ENCODE peak calls at places on chromosomes 12 and 14, in six cellular contexts. L is HepG2, I is A549, G is K562, H is GM12878, N is upper lobe of left lung. V is an unnamed sample.

GRCh38 chr12:64296301-64296700 is 74.2 kb upstream of the KICS2 start:
- ATAC-seq in H (no peak), L (no peak), I (no peak), N (no peak), G (no peak), V (no peak)

GRCh38 chr14:105281354-105282097 is 19.3 kb downstream of the BRF1 start:
- ATAC-seq in I (peak; percentile 60), G (peak; percentile 64), H (peak; percentile 55), N (no peak), L (peak; percentile 34), V (peak; percentile 25)

GRCh38 chr14:64720190-64720589 is 16.0 kb downstream of the PLEKHG3 start:
- ATAC-seq in G (no peak), N (peak; percentile 52), H (peak; percentile 53), L (peak; percentile 81), I (peak; percentile 88), V (no peak)

GRCh38 chr14:38209572-38210159 is 2.0 kb downstream of the SSTR1 start:
- ATAC-seq in I (no peak), G (no peak), L (no peak), H (no peak), N (no peak), V (peak; percentile 3)

GRCh38 chr12:69676257-69677012 is 22.7 kb downstream of the BEST3 start:
- ATAC-seq in I (peak; percentile 24), G (peak; percentile 63), N (no peak), H (peak; percentile 29), L (no peak), V (no peak)

GRCh38 chr14:77988966-77989365 is 181.2 kb upstream of the NRXN3 start:
- ATAC-seq in L (peak; percentile 47), H (no peak), G (peak; percentile 81), I (peak; percentile 66), N (peak; percentile 73), V (no peak)

GRCh38 chr14:78519863-78520262 is 349.7 kb downstream of the NRXN3 start:
- ATAC-seq in N (no peak), L (no peak), G (no peak), I (no peak), H (no peak), V (no peak)

GRCh38 chr12:124019115-124019514 is 46.1 kb downstream of the ZNF664 start:
- ATAC-seq in N (no peak), I (no peak), L (no peak), H (no peak), G (no peak), V (peak; percentile 51)

GRCh38 chr12:25829192-25829591 is 129.3 kb upstream of the RASSF8 start:
- ATAC-seq in L (no peak), H (no peak), N (no peak), I (peak; percentile 91), G (no peak), V (peak; percentile 94)

DNA sequence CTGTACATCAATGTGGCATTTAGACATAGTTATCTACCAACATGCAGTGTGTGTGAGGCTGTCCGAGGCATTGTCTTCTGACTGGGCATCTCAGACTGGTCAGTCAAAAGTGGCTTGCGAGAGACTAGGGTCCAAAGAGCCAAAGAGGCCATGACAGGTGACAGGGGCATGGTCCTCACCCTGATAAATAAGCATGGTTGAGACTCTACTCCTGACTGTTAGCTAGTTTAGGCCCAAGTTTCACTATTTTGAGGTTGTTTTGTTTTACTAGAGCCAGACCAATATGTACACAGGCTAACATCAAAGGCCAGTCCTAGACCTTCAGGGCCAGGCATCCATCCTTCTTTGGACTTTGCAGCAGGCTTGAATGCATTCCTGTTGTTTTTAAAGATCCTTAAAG is 76.9 kb upstream of the SRSF5 start:
- ATAC-seq in H (no peak), N (no peak), G (no peak), I (no peak), L (peak; percentile 72), V (no peak)
- H3K4me1 ChIP-seq in H (peaks cover 46% of the 10 kb centered on the region), N (peaks cover 45% of the 10 kb centered on the region), G (peaks cover 40% of the 10 kb centered on the region), I (peaks cover 8% of the 10 kb centered on the region), L (peaks cover 99% of the 10 kb centered on the region), V (peaks cover 73% of the 10 kb centered on the region)

GRCh38 chr12:2338381-2338780 is 285.6 kb downstream of the CACNA1C start:
- ATAC-seq in N (no peak), H (no peak), I (no peak), G (no peak), L (no peak), V (no peak)
- TF ChIP-seq POLR2A in N (no peak), H (no peak), I (no peak), G (no peak), L (no peak), V (no peak)

DNA sequence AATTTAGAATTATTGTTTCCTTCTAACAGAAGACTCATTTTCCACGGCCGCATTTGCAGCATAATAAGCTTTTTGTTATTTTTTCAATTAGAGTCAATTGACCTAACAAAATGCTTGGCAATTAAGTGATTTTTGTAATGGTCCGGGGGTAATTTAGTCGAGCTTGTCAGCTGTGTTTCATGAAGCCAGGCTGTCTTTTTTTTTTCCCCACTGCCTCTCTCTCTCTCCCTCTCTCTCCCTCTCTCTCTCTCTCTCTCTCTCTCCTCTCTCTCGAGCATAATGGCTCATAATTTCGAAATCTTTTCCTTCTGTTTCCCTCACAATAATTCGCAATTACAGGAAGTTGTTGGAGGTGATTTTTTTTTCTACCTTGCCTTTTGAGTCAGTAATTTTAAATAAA is 1134.4 kb downstream of the BCL11B start:
- ATAC-seq in L (no peak), I (no peak), H (no peak), N (no peak), G (no peak), V (no peak)
- TF ChIP-seq EP300 in L (no peak), I (no peak), H (no peak), N (no peak), G (no peak), V (no peak)

DNA sequence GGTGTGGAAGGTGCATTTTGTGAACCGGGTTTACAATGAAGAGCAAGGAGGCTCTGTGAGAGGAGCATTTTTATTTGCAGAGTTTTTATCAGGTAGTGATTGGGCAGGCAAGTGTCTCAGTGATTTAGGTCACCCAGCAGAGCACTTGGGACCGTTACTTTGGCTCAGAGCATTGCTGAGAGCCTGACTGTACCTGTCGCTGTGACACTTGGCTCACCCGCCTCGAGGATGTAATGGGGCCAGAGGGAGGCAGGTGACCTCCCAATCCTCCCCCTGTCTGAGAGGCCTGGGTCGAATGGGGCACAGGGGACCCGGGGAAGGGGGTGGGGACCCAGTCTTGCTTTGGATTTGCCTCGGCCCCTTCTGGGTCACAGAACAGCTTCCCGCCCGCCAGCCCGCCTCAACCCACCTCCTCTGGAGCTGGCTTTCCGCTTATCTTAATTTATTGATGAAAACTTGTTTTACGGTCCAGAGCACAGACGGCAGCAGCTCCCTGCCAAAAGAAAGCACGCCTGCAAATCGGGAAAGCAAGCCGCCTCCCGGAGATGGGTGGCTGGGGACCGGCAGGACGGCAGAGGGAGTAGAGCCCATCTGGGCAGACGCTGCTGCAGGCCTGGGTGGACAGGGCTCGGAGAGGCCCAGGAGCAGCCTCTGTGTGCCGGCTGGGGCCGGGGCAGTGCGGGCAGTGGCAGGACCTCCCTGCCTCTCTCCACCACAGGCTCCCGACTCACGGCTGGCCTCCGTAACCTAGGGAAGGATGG is 186.9 kb downstream of the TSPAN9 start:
- ATAC-seq in L (no peak), I (no peak), N (no peak), G (no peak), H (no peak), V (no peak)
- H3K4me1 ChIP-seq in L (no peaks in the 10 kb centered on the region), I (no peaks in the 10 kb centered on the region), N (peaks cover 6% of the 10 kb centered on the region), G (no peaks in the 10 kb centered on the region), H (no peaks in the 10 kb centered on the region), V (no peaks in the 10 kb centered on the region)

GRCh38 chr14:73758392-73759182 is 44.4 kb upstream of the PNMA1 start:
- ATAC-seq in H (peak; percentile 7), I (peak; percentile 44), N (no peak), L (peak; percentile 37), G (peak; percentile 54), V (no peak)
- TF ChIP-seq POLR2A in H (peak; percentile 69), I (no peak), N (peak; percentile 62), L (no peak), G (no peak), V (peak; percentile 21)

GRCh38 chr12:14803830-14804160 is 325 bp downstream of the C12orf60 start:
- ATAC-seq in I (peak; percentile 33), H (peak; percentile 8), G (peak; percentile 26), L (peak; percentile 32), N (peak; percentile 8), V (peak; percentile 16)

GRCh38 chr12:14802961-14803829 is at the start of the genes C12orf60 and WBP11:
- ATAC-seq in G (peak; percentile 99), I (peak; percentile 100), L (peak; percentile 99), N (peak; percentile 100), H (peak; percentile 99), V (peak; percentile 100)
- TF ChIP-seq EP300 in G (no peak), I (no peak), L (no peak), N (no peak), H (no peak), V (no peak)

GRCh38 chr14:74362361-74362915 is 14.2 kb downstream of the VRTN start:
- ATAC-seq in H (peak; percentile 91), G (peak; percentile 90), N (peak; percentile 84), L (peak; percentile 85), I (peak; percentile 79), V (peak; percentile 83)

GRCh38 chr14:74356892-74357575 is 8.8 kb downstream of the VRTN start:
- ATAC-seq in H (no peak), I (no peak), N (no peak), L (no peak), G (no peak), V (no peak)

GRCh38 chr14:74360163-74360562 is 11.9 kb downstream of the VRTN start:
- ATAC-seq in I (no peak), L (no peak), G (no peak), N (no peak), H (no peak), V (no peak)

GRCh38 chr14:74357585-74357984 is 9.3 kb downstream of the VRTN start:
- ATAC-seq in G (no peak), N (no peak), L (no peak), I (no peak), H (no peak), V (no peak)

DNA sequence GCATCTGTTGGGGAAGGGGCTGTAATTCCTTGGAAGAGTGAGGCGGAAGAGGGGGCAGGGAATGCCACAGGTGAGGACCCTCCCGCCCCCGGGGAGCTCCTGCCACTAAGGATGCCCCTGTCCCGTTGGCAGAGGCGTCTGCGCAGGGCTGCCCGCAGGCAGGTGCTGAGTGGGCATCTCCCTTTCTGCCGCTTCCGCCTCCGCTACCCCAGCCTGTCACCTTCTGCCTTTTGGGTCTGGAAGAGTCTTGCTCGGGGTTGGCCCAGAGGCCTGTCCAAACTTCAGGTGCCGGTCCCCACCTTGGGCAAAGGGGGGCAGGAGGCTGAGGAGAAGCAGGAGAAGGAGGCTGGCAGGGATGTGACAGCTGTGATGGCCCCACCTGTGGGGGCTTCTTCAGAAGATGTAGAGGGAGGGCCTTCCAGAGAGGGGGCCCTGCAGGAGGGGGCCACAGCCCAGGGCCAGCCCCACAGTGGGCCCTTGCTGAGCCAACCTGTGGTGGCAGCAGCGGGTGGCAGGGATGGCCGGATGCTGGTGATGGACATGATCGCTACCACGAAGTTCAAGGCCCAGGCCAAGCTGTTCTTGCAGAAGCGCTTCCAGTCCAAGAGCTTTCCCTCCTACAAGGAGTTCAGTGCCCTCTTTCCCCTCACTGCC is 10.0 kb downstream of the VRTN start:
- ATAC-seq in G (no peak), H (no peak), L (no peak), N (no peak), I (no peak), V (no peak)
- H3K4me1 ChIP-seq in G (no peaks in the 10 kb centered on the region), H (no peaks in the 10 kb centered on the region), L (no peaks in the 10 kb centered on the region), N (no peaks in the 10 kb centered on the region), I (no peaks in the 10 kb centered on the region), V (no peaks in the 10 kb centered on the region)